ENCODE peak calls at places on chromosome 7, in seven cellular contexts. Z is COLO829; O is amniotic epithelial cell; C is activated CD4-positive, alpha-beta T cell treated with anti-CD3 and anti-CD28 coated beads for 36 hours; H is GM04504; F is tibial nerve; J is HepG2. D is an unnamed sample.

GRCh38 chr7:134645935-134646334 is 718 bp upstream of the BPGM start:
- DNase-seq in Z (no peak), O (peak), C (no peak), H (peak), F (no peak), J (no peak), D (no peak)

GRCh38 chr7:22647451-22648257 is 79.3 kb upstream of the IL6 start:
- DNase-seq in Z (peak), O (peak), C (no peak), H (no peak), F (no peak), J (no peak), D (peak)

GRCh38 chr7:36904802-36905201 is 180.5 kb upstream of the AOAH start:
- DNase-seq in Z (no peak), O (no peak), C (no peak), H (no peak), F (no peak), J (no peak), D (no peak)

GRCh38 chr7:155925682-155926081 is 113.4 kb upstream of the SHH start:
- DNase-seq in Z (no peak), O (no peak), C (no peak), H (no peak), F (no peak), J (no peak), D (no peak)

GRCh38 chr7:25913574-25914224 is 238.3 kb upstream of the NFE2L3 start:
- DNase-seq in Z (no peak), O (no peak), C (no peak), H (no peak), F (no peak), J (no peak), D (no peak)

GRCh38 chr7:56091591-56091990 is 1.2 kb downstream of the PHKG1 start:
- DNase-seq in Z (no peak), O (no peak), C (no peak), H (no peak), F (no peak), J (no peak), D (no peak)

GRCh38 chr7:741191-741671 is 14.2 kb upstream of the PRKAR1B start:
- DNase-seq in Z (no peak), O (no peak), C (no peak), H (no peak), F (no peak), J (no peak), D (no peak)

GRCh38 chr7:127895814-127896280 is 135.4 kb downstream of the LRRC4 start:
- DNase-seq in Z (peak), O (peak), C (no peak), H (no peak), F (no peak), J (no peak), D (no peak)

GRCh38 chr7:41881313-41882130 is 178.6 kb upstream of the INHBA start:
- DNase-seq in Z (no peak), O (no peak), C (peak), H (no peak), F (peak), J (no peak), D (no peak)

GRCh38 chr7:340979-341694 is 51.2 kb downstream of the FOXL3 start:
- DNase-seq in Z (no peak), O (no peak), C (no peak), H (no peak), F (no peak), J (no peak), D (no peak)

GRCh38 chr7:75762350-75762917 is 9.6 kb downstream of the CCL26 start:
- DNase-seq in Z (peak), O (peak), C (no peak), H (peak), F (no peak), J (peak), D (peak)

GRCh38 chr7:108497082-108497725 is 28.7 kb downstream of the PNPLA8 start:
- DNase-seq in Z (peak), O (peak), C (peak), H (peak), F (peak), J (peak), D (no peak)

GRCh38 chr7:98085674-98086073 is 21.0 kb upstream of the LMTK2 start:
- DNase-seq in Z (no peak), O (no peak), C (no peak), H (no peak), F (no peak), J (no peak), D (no peak)

GRCh38 chr7:12570148-12570528 is 382 bp upstream of the SCIN start:
- DNase-seq in Z (no peak), O (peak), C (peak), H (no peak), F (no peak), J (no peak), D (no peak)

GRCh38 chr7:150830957-150831356 is 21.4 kb upstream of the AOC1 start:
- DNase-seq in Z (no peak), O (no peak), C (no peak), H (no peak), F (no peak), J (no peak), D (no peak)

GRCh38 chr7:141231018-141231792 is 157.3 kb downstream of the TMEM178B start:
- DNase-seq in Z (peak), O (no peak), C (no peak), H (no peak), F (no peak), J (peak), D (no peak)

GRCh38 chr7:131488361-131488760 is 68.1 kb downstream of the PODXL start:
- DNase-seq in Z (no peak), O (no peak), C (no peak), H (no peak), F (no peak), J (no peak), D (no peak)

GRCh38 chr7:28389504-28390385 is 22.6 kb upstream of the CREB5 start:
- DNase-seq in Z (no peak), O (peak), C (no peak), H (peak), F (peak), J (peak), D (no peak)

GRCh38 chr7:30869794-30870491 is 41.7 kb upstream of the AQP1 start:
- DNase-seq in Z (no peak), O (peak), C (no peak), H (no peak), F (no peak), J (no peak), D (no peak)

GRCh38 chr7:25758559-25758958 is 393.4 kb upstream of the NFE2L3 start:
- DNase-seq in Z (no peak), O (no peak), C (no peak), H (no peak), F (no peak), J (no peak), D (no peak)

GRCh38 chr7:115008465-115009114 is 86.7 kb downstream of the MDFIC start:
- DNase-seq in Z (no peak), O (peak), C (no peak), H (peak), F (peak), J (no peak), D (no peak)

GRCh38 chr7:86643478-86644281 is at the start of gene GRM3:
- DNase-seq in Z (peak), O (no peak), C (no peak), H (no peak), F (no peak), J (no peak), D (no peak)

GRCh38 chr7:25638042-25638441 is 409.8 kb upstream of the NPVF start:
- DNase-seq in Z (no peak), O (peak), C (no peak), H (no peak), F (peak), J (no peak), D (no peak)

GRCh38 chr7:158885624-158886023 is 29.3 kb downstream of the DYNC2I1 start:
- DNase-seq in Z (no peak), O (no peak), C (no peak), H (no peak), F (no peak), J (peak), D (no peak)

GRCh38 chr7:84502222-84502621 is 307.6 kb upstream of the SEMA3A start:
- DNase-seq in Z (no peak), O (no peak), C (no peak), H (no peak), F (no peak), J (no peak), D (no peak)

GRCh38 chr7:106112972-106113421 is 885 bp upstream of the SYPL1 start:
- DNase-seq in Z (no peak), O (no peak), C (no peak), H (no peak), F (no peak), J (no peak), D (no peak)

GRCh38 chr7:13257661-13258060 is 570.2 kb downstream of the ARL4A start:
- DNase-seq in Z (no peak), O (peak), C (no peak), H (no peak), F (no peak), J (no peak), D (no peak)

GRCh38 chr7:43077285-43077684 is 35.2 kb upstream of the HECW1 start:
- DNase-seq in Z (no peak), O (no peak), C (no peak), H (no peak), F (no peak), J (no peak), D (no peak)

GRCh38 chr7:98458090-98458875 is 57.4 kb upstream of the BAIAP2L1 start:
- DNase-seq in Z (no peak), O (no peak), C (no peak), H (no peak), F (no peak), J (no peak), D (no peak)

GRCh38 chr7:2301510-2301860 is 12.8 kb downstream of the SNX8 start:
- DNase-seq in Z (no peak), O (no peak), C (no peak), H (no peak), F (no peak), J (no peak), D (no peak)

GRCh38 chr7:2299131-2299829 is 15.0 kb downstream of the SNX8 start:
- DNase-seq in Z (no peak), O (peak), C (peak), H (peak), F (peak), J (no peak), D (peak)

GRCh38 chr7:8063706-8064297 is 95.2 kb downstream of the GLCCI1 start:
- DNase-seq in Z (no peak), O (peak), C (no peak), H (no peak), F (no peak), J (no peak), D (no peak)

GRCh38 chr7:95066736-95067530 is 159.5 kb downstream of the PPP1R9A start:
- DNase-seq in Z (peak), O (peak), C (no peak), H (peak), F (no peak), J (peak), D (peak)

GRCh38 chr7:50791363-50791762 is 8.7 kb upstream of the GRB10 start:
- DNase-seq in Z (no peak), O (no peak), C (no peak), H (no peak), F (no peak), J (no peak), D (no peak)

GRCh38 chr7:95607477-95608010 is 11.2 kb upstream of the PDK4 start:
- DNase-seq in Z (no peak), O (no peak), C (no peak), H (no peak), F (peak), J (no peak), D (no peak)

GRCh38 chr7:123148813-123149212 is 51.0 kb downstream of the SLC13A1 start:
- DNase-seq in Z (no peak), O (no peak), C (no peak), H (no peak), F (no peak), J (no peak), D (no peak)

GRCh38 chr7:112205348-112206237 is 606 bp downstream of the DOCK4 start:
- DNase-seq in Z (peak), O (peak), C (peak), H (no peak), F (peak), J (peak), D (no peak)